ENCODE peak calls at places on chromosomes 7 and 10, in eight cellular contexts. L is A549; G is HepG2; E is pancreas; Y is SJSA1; X is left ventricle myocardium inferior; S is effector memory CD4-positive, alpha-beta T cell; R is CD4-positive, CD25-positive, alpha-beta regulatory T cell. T is an unnamed sample.
A peak's percentile ranks its signal among the peaks of the same experiment; 100 is the strongest.

GRCh38 chr7:16657656-16658279 is 11.8 kb downstream of the BZW2 start:
- DNase-seq in R (no peak), E (peak; percentile 34), L (peak; percentile 33), X (peak; percentile 48), S (no peak), Y (peak; percentile 54), G (no peak), T (no peak)

GRCh38 chr7:36186359-36186758 is 33.3 kb downstream of the EEPD1 start:
- DNase-seq in X (no peak), E (no peak), L (no peak), S (no peak), Y (no peak), G (no peak), R (no peak), T (no peak)

GRCh38 chr10:4946349-4946717 is 16.9 kb upstream of the AKR1C1 start:
- DNase-seq in Y (no peak), L (no peak), G (no peak), X (no peak), S (no peak), E (no peak), R (no peak), T (no peak)

GRCh38 chr10:5563991-5564536 is 39.3 kb downstream of the CALML3 start:
- DNase-seq in X (no peak), Y (peak; percentile 68), E (no peak), L (no peak), R (peak; percentile 8), S (no peak), G (no peak), T (peak; percentile 30)

GRCh38 chr10:47256753-47257336 is 43.2 kb upstream of the GDF10 start:
- DNase-seq in G (no peak), S (no peak), L (no peak), E (no peak), R (no peak), X (no peak), Y (no peak), T (no peak)

GRCh38 chr7:106060394-106060920 is 51.7 kb downstream of the SYPL1 start:
- DNase-seq in S (no peak), Y (no peak), R (no peak), L (no peak), E (no peak), G (no peak), X (no peak), T (no peak)

GRCh38 chr7:158248816-158249215 is 338.8 kb downstream of the PTPRN2 start:
- DNase-seq in G (no peak), X (no peak), R (no peak), S (no peak), Y (peak; percentile 18), E (no peak), L (no peak), T (no peak)

GRCh38 chr10:120365872-120366271 is 91.2 kb upstream of the PLPP4 start:
- DNase-seq in R (no peak), G (no peak), E (no peak), Y (no peak), S (no peak), L (no peak), X (no peak), T (no peak)

GRCh38 chr10:116561026-116561425 is 15.3 kb downstream of the PNLIP start:
- DNase-seq in G (no peak), L (no peak), S (no peak), E (no peak), R (no peak), Y (no peak), X (no peak), T (no peak)

GRCh38 chr7:101950450-101951119 is 133.2 kb downstream of the CUX1 start:
- DNase-seq in L (peak; percentile 54), Y (no peak), S (no peak), R (no peak), E (no peak), X (no peak), G (no peak), T (no peak)

GRCh38 chr10:8543361-8544056 is 489.0 kb downstream of the GATA3 start:
- DNase-seq in S (no peak), G (no peak), R (no peak), E (no peak), Y (no peak), L (no peak), X (no peak), T (no peak)

GRCh38 chr10:130452096-130452495 is 315.9 kb downstream of the GLRX3 start:
- DNase-seq in X (no peak), G (no peak), Y (no peak), L (no peak), E (no peak), R (no peak), S (no peak), T (no peak)

GRCh38 chr7:153258686-153259085 is 499.1 kb downstream of the ACTR3B start:
- DNase-seq in R (no peak), X (no peak), G (no peak), Y (no peak), S (no peak), L (no peak), E (no peak), T (no peak)

GRCh38 chr10:93629636-93630291 is 17.4 kb downstream of the PDE6C start:
- DNase-seq in G (no peak), E (no peak), X (no peak), L (no peak), R (no peak), S (no peak), Y (no peak), T (no peak)

GRCh38 chr10:108850138-108850854 is 1073.0 kb downstream of the XPNPEP1 start:
- DNase-seq in G (no peak), L (no peak), R (no peak), S (no peak), X (no peak), E (no peak), Y (no peak), T (no peak)

GRCh38 chr7:70923086-70923845 is 208.7 kb upstream of the GALNT17 start:
- DNase-seq in X (no peak), E (no peak), Y (no peak), R (no peak), G (no peak), L (no peak), S (no peak), T (no peak)

GRCh38 chr10:132518572-132519381 is 18.8 kb upstream of the INPP5A start:
- DNase-seq in G (peak; percentile 79), S (no peak), R (no peak), L (no peak), Y (no peak), E (peak; percentile 92), X (peak; percentile 86), T (peak; percentile 76)
- H3K4me3 ChIP-seq in G (peak overlapping the region; percentile 48), S (no peak overlapping the region), R (no peak overlapping the region), L (no peak overlapping the region), Y (no peak overlapping the region), E (no peak overlapping the region), X (peak overlapping the region; percentile 64), T (no peak overlapping the region)

GRCh38 chr10:63518690-63519288 is 2.4 kb upstream of the REEP3 start:
- DNase-seq in L (no peak), X (no peak), S (no peak), G (no peak), Y (no peak), E (no peak), R (no peak), T (no peak)

GRCh38 chr10:63521389-63522128 is at the start of gene REEP3:
- DNase-seq in E (peak; percentile 66), G (peak; percentile 46), X (peak; percentile 70), L (peak; percentile 56), R (peak; percentile 32), Y (peak; percentile 64), S (peak; percentile 31), T (peak; percentile 73)

GRCh38 chr10:63520463-63521388 is 475 bp upstream of the REEP3 start:
- DNase-seq in E (peak; percentile 62), X (peak; percentile 76), G (peak; percentile 51), Y (peak; percentile 51), L (peak; percentile 58), S (peak; percentile 43), R (peak; percentile 28), T (peak; percentile 68)

GRCh38 chr10:63515002-63515763 is 6.0 kb upstream of the REEP3 start:
- DNase-seq in X (no peak), G (no peak), R (no peak), Y (no peak), L (no peak), E (no peak), S (no peak), T (no peak)

DNA sequence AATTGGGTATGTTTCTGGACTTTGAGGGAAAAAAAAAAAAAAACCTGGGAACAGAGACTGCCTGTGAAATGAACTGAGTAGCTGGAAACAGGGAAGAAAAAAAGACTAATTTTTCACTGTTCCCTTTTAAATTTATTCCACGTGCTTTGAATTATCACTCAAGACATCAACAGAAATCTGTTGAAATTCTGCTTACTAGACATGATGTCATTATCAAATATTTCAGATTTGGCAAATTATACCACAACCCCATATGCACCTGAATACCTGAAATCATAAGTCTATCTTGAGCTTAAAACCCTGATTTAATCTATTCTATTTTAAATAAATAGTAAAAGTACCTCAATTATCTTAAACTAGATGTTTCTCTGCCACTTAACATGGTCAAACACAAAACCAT is 5.0 kb upstream of the REEP3 start:
- DNase-seq in X (no peak), G (no peak), Y (no peak), R (no peak), L (no peak), E (no peak), S (no peak), T (no peak)
- H3K4me1 ChIP-seq in X (peaks cover 77% of the 10 kb centered on the region), G (peaks cover 66% of the 10 kb centered on the region), Y (peaks cover 29% of the 10 kb centered on the region), R (peaks cover 42% of the 10 kb centered on the region), L (peaks cover 24% of the 10 kb centered on the region), E (peaks cover 17% of the 10 kb centered on the region), S (peaks cover 30% of the 10 kb centered on the region), T (no peaks in the 10 kb centered on the region)

GRCh38 chr7:100431286-100431735 is 1.7 kb downstream of the MEPCE start:
- DNase-seq in G (no peak), E (peak; percentile 40), Y (no peak), R (no peak), L (no peak), S (no peak), X (no peak), T (no peak)
- H3K4me3 ChIP-seq in G (peak overlapping the region; percentile 83), E (no peak overlapping the region), Y (no peak overlapping the region), R (no peak overlapping the region), L (no peak overlapping the region), S (no peak overlapping the region), X (peak overlapping the region; percentile 86), T (peak overlapping the region; percentile 70)

DNA sequence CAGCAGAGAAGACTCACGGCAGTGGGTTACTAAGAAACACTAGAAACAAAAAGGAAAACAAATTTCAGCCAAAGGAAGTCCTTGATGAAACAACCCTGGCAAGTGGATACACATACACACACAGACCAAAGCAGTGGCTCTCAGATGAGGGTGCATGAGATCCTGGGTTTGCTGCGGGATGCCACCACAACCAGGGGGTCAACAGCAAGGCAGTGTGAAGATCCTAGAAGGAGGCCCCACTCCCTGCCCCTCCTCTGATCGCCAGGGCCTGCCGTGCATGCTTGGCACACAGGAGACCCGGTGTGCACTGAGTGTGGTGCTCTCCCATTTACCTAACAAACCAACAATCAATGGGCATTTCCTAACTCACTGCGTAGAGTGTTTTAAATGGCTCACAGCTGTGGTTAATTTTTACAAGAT is 252.3 kb upstream of the KLF14 start:
- DNase-seq in G (no peak), L (no peak), S (no peak), R (no peak), E (no peak), X (no peak), Y (no peak), T (no peak)
- H3K4me1 ChIP-seq in G (peaks cover 6% of the 10 kb centered on the region), L (peaks cover 74% of the 10 kb centered on the region), S (peaks cover 75% of the 10 kb centered on the region), R (peaks cover 90% of the 10 kb centered on the region), E (peaks cover 12% of the 10 kb centered on the region), X (peaks cover 99% of the 10 kb centered on the region), Y (no peaks in the 10 kb centered on the region), T (peaks cover 28% of the 10 kb centered on the region)

GRCh38 chr7:74372511-74373111 is 81.1 kb upstream of the GTF2IRD1 start:
- DNase-seq in R (no peak), X (peak; percentile 40), G (no peak), L (no peak), S (no peak), E (no peak), Y (no peak), T (peak; percentile 87)
- H3K4me3 ChIP-seq in R (no peak overlapping the region), X (peak overlapping the region; percentile 39), G (no peak overlapping the region), L (no peak overlapping the region), S (no peak overlapping the region), E (no peak overlapping the region), Y (no peak overlapping the region), T (peak overlapping the region; percentile 21)